ENCODE peak calls at places on chromosome 10, in eight cellular contexts. T, G, V, E, U, M, L and I are unnamed samples.

GRCh38 chr10:119675483-119676170 is 24.4 kb downstream of the BAG3 start:
- DNase-seq in G (no peak), T (no peak), L (no peak), M (peak), V (no peak), U (no peak), E (no peak), I (peak)

GRCh38 chr10:122911889-122912484 is 1.6 kb downstream of the FAM24A start:
- DNase-seq in L (no peak), E (no peak), V (peak), G (peak), U (no peak), T (no peak), M (peak), I (peak)

GRCh38 chr10:121662945-121663917 is 65.0 kb upstream of the FGFR2 start:
- DNase-seq in M (no peak), L (no peak), U (no peak), G (peak), T (no peak), E (no peak), V (no peak), I (peak)

GRCh38 chr10:5291501-5292195 is 73.1 kb upstream of the UCN3 start:
- DNase-seq in L (no peak), M (peak), V (peak), G (no peak), E (peak), T (no peak), U (peak), I (peak)

GRCh38 chr10:92891885-92892705 is 43.8 kb downstream of the EXOC6 start:
- DNase-seq in L (no peak), M (peak), E (peak), T (peak), U (no peak), V (peak), G (no peak), I (peak)

GRCh38 chr10:77070892-77071595 is 566.6 kb downstream of the KCNMA1 start:
- DNase-seq in G (no peak), E (no peak), L (no peak), U (peak), V (peak), M (no peak), T (no peak), I (no peak)

GRCh38 chr10:123021517-123021916 is 12.7 kb downstream of the ACADSB start:
- DNase-seq in E (no peak), V (no peak), G (no peak), L (no peak), T (no peak), M (no peak), U (no peak), I (peak)

GRCh38 chr10:13099144-13099665 is 758 bp upstream of the OPTN start:
- DNase-seq in U (no peak), G (peak), V (peak), M (peak), L (peak), T (peak), E (no peak), I (peak)

GRCh38 chr10:33815776-33816175 is 481.3 kb upstream of the NRP1 start:
- DNase-seq in G (no peak), T (no peak), E (no peak), V (no peak), L (no peak), U (no peak), M (no peak), I (no peak)

GRCh38 chr10:3258291-3258848 is 85.8 kb upstream of the PITRM1 start:
- DNase-seq in T (no peak), U (no peak), E (no peak), G (no peak), V (no peak), L (no peak), M (no peak), I (no peak)

GRCh38 chr10:128708182-128708581 is 582.0 kb upstream of the MKI67 start:
- DNase-seq in T (no peak), G (no peak), V (no peak), L (no peak), E (no peak), U (no peak), M (no peak), I (no peak)

GRCh38 chr10:43437141-43437860 is 390 bp downstream of the ZNF487 start:
- DNase-seq in L (no peak), V (no peak), M (peak), U (no peak), T (no peak), E (no peak), G (no peak), I (no peak)

GRCh38 chr10:43440782-43441134 is 3.8 kb downstream of the ZNF487 start:
- DNase-seq in G (no peak), M (no peak), V (no peak), U (no peak), T (no peak), L (no peak), E (no peak), I (no peak)

GRCh38 chr10:43436291-43437140 is at the start of gene ZNF487:
- DNase-seq in E (peak), T (peak), V (peak), M (peak), G (peak), U (peak), L (peak), I (peak)
- TF ChIP-seq CTCF in E (peak), T (peak), V (no peak), M (no peak), G (no peak), U (peak), L (peak), I (no peak)

GRCh38 chr10:100618856-100619255 is 83.1 kb downstream of the HIF1AN start:
- DNase-seq in L (no peak), T (no peak), M (no peak), U (no peak), E (no peak), G (no peak), V (no peak), I (no peak)
- TF ChIP-seq CTCF in L (no peak), T (no peak), M (no peak), U (no peak), E (no peak), G (no peak), V (no peak), I (no peak)

GRCh38 chr10:49664842-49665355 is 14.6 kb upstream of the C10orf53 start:
- DNase-seq in E (no peak), T (no peak), V (no peak), U (no peak), L (no peak), G (no peak), M (no peak), I (no peak)
- TF ChIP-seq CTCF in E (no peak), T (no peak), V (no peak), U (no peak), L (no peak), G (no peak), M (no peak), I (no peak)

DNA sequence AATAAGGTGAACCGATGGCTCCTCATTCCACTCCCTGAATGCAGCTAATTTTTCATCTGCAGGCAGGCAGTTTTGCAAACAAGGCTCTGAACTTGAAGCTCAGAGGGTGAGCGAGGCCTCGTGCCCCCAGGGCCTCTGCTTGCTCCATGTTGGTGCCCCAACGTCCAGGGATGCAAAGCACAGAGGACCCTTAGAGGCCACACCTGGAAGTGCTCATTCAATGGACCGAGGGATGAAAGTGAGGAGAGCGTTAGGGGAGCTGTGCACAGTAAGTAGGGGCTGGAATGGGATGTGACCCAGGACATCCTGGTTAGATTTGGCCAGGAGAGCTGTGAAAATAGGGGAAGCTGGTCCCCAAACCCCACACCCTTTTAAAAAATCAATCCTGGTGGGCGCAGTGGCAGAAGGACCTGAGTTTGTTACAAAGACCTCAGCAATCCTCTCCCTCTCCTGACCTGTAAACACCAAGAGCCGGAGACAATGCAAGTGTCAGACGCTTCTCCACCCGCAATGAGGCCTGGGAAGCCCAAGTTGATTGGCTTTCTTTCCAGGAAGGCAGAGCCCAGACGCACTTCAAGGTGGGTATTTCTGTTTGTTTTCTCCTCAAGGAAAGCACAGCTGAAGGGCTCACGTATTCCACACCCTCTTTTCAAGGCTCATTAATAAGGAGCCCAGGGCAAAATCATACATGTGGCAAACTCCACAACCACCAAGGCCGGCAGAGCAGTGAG is 14.0 kb upstream of the CXCL12 start:
- DNase-seq in T (no peak), E (no peak), G (no peak), L (no peak), V (no peak), M (no peak), U (no peak), I (no peak)
- TF ChIP-seq CTCF in T (no peak), E (no peak), G (no peak), L (no peak), V (no peak), M (no peak), U (no peak), I (no peak)

GRCh38 chr10:32057041-32057372 is 782 bp upstream of the KIF5B start:
- DNase-seq in G (no peak), T (no peak), U (no peak), L (no peak), M (no peak), V (no peak), E (no peak), I (no peak)

GRCh38 chr10:32059472-32059871 is 3.2 kb upstream of the KIF5B start:
- DNase-seq in M (no peak), T (no peak), E (no peak), G (no peak), U (no peak), L (no peak), V (no peak), I (no peak)

GRCh38 chr10:32054087-32054486 is 2.1 kb downstream of the KIF5B start:
- DNase-seq in L (no peak), G (no peak), M (peak), U (no peak), T (no peak), V (no peak), E (peak), I (peak)

GRCh38 chr10:32056136-32057040 is at the start of gene KIF5B:
- DNase-seq in U (peak), E (no peak), T (peak), G (peak), M (peak), V (peak), L (peak), I (peak)

GRCh38 chr10:32055478-32056135 is 618 bp downstream of the KIF5B start:
- DNase-seq in T (peak), G (peak), L (peak), M (peak), U (peak), V (peak), E (no peak), I (peak)
- TF ChIP-seq CTCF in T (peak), G (no peak), L (peak), M (no peak), U (peak), V (no peak), E (peak), I (peak)

GRCh38 chr10:50289196-50289595 is 37.9 kb upstream of the ASAH2 start:
- DNase-seq in L (no peak), T (no peak), M (no peak), V (no peak), U (no peak), G (no peak), E (no peak), I (no peak)

GRCh38 chr10:50294582-50294981 is 43.3 kb upstream of the ASAH2 start:
- DNase-seq in V (no peak), G (no peak), E (no peak), T (no peak), L (no peak), U (no peak), M (no peak), I (no peak)

GRCh38 chr10:50293508-50294320 is 42.4 kb upstream of the ASAH2 start:
- DNase-seq in L (no peak), G (no peak), V (no peak), M (no peak), U (no peak), T (no peak), E (no peak), I (no peak)

GRCh38 chr10:50295367-50295766 is 44.1 kb upstream of the ASAH2 start:
- DNase-seq in L (no peak), G (no peak), V (no peak), M (no peak), T (no peak), U (no peak), E (no peak), I (no peak)

DNA sequence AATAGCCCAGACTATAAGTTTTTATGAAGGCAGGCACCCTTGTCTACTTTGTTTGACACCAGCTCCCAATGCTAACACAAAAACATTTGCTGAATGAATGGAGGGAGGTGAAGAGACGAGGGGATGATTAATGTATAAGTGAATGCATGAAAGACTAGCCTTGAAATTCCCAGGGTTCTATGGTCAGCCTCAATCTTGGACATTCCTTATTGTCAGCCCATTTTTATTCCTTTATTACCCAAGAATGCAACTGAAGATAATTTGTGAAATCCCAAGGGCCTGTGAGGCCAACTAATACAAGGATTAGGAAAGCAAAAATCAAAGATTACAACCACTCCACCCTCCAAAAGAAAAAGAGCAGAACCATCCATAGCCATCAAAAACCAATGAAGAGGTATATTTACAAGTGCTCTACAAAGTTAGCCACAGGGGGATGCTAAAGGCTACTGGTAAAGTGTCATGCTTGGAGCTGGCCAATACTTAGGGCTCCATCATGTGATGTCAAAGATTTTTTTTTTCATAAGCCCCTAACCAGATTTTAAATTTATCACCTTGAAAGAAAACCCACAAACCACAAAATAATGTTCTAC is 40.0 kb upstream of the ASAH2 start:
- DNase-seq in G (no peak), E (no peak), M (peak), T (no peak), V (no peak), U (no peak), L (no peak), I (peak)
- TF ChIP-seq CTCF in G (no peak), E (peak), M (peak), T (peak), V (peak), U (peak), L (peak), I (peak)

DNA sequence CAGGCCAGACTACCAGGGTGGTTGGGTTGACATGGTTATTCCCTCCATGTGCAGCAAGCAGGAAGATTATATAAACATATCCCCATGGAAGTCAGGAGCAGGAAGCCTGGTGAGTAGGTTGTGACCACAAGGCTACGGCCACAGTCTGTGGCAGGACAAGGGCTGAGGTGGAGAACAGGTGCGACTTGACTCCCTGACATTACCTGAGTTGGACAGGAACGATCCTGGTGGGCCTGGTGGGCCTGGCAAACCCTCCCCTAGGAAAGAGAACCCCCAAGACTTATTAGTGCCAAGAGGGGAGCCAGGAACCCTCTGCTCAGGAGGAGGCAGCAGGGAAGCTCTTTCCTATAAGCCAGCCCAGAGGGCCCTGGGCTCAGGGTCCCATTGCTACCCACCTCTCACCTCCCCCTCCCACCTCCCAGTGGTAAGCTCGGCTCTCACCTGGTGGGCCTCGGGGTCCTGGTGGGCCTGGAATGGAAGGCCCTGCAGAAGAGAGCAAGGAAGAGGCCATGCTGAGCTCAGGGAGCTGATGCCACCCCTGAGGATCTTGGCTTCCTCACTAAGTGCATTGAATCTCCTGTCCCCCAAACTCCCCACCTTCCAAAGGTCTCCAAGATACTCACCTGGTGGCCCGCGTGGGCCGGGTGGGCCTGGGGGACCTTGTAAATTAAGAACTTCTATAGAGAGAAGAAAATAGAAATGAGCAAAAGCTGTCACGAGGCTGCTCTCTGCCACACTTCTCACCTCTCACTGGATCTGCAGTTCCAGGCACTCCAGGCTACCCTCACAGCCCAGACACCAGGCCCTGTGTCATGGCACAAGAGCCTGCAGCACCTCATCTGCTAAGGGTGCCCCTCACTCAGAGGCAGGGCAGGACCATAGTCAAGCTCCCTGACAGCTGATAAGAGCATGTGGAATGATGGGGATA is 44.6 kb downstream of the COL17A1 start:
- DNase-seq in L (no peak), T (no peak), E (no peak), V (no peak), G (no peak), U (no peak), M (no peak), I (no peak)
- TF ChIP-seq CTCF in L (no peak), T (no peak), E (no peak), V (no peak), G (no peak), U (no peak), M (no peak), I (no peak)